ENCODE peak calls at places on chromosomes 5 and 9, in seven cellular contexts. C is NB4; O is T1000; S is AG09309; P is sigmoid colon; B is activated T-cell treated with anti-CD3 and anti-CD28 coated beads, Interleukin-2, amount 50 U/mL, for 1 hour; E is GM04503. V is an unnamed sample.

GRCh38 chr5:9186069-9186468 is 359.8 kb downstream of the SEMA5A start:
- DNase-seq in B (no peak), P (no peak), E (no peak), O (no peak), C (no peak), S (no peak), V (no peak)

GRCh38 chr9:126394802-126395201 is 68.2 kb downstream of the MVB12B start:
- DNase-seq in B (no peak), S (no peak), O (no peak), C (no peak), E (no peak), P (no peak), V (no peak)

GRCh38 chr9:126376903-126377342 is 50.3 kb downstream of the MVB12B start:
- DNase-seq in E (no peak), S (no peak), P (no peak), O (no peak), C (peak), B (no peak), V (peak)

GRCh38 chr5:36605241-36605640 is 1.2 kb upstream of the SLC1A3 start:
- DNase-seq in C (no peak), E (no peak), B (no peak), O (no peak), P (no peak), S (no peak), V (no peak)

GRCh38 chr5:150065886-150066285 is 20.5 kb downstream of the CSF1R start:
- DNase-seq in C (peak), B (no peak), E (no peak), P (peak), O (peak), S (no peak), V (peak)

GRCh38 chr5:152264656-152265055 is 140.4 kb downstream of the NMUR2 start:
- DNase-seq in C (no peak), P (no peak), O (no peak), B (no peak), E (no peak), S (no peak), V (no peak)

GRCh38 chr9:125374443-125375309 is 113.0 kb downstream of the GAPVD1 start:
- DNase-seq in O (peak), P (peak), S (peak), C (peak), B (peak), E (no peak), V (peak)

GRCh38 chr5:122141751-122142150 is 12.4 kb downstream of the ZNF474 start:
- DNase-seq in B (no peak), O (no peak), P (no peak), C (no peak), S (no peak), E (no peak), V (no peak)

GRCh38 chr5:16880547-16880946 is 55.5 kb downstream of the MYO10 start:
- DNase-seq in P (no peak), O (no peak), E (no peak), C (no peak), B (no peak), S (no peak), V (no peak)

GRCh38 chr5:124718376-124718775 is 28.1 kb downstream of the ZNF608 start:
- DNase-seq in O (no peak), E (no peak), C (no peak), B (no peak), P (no peak), S (no peak), V (no peak)

GRCh38 chr9:120265791-120266190 is 314.2 kb downstream of the CDK5RAP2 start:
- DNase-seq in B (no peak), C (no peak), P (no peak), S (no peak), E (no peak), O (no peak), V (no peak)

V was measured in sciatic nerve.